ENCODE peak calls at places on chromosomes 11 and 22, in five cellular contexts. D is osteocyte; E is pancreas; S is CD8-positive, alpha-beta T cell; X is brain microvascular endothelial cell. W is an unnamed sample.

GRCh38 chr11:115775846-115776245 is 271.6 kb upstream of the CADM1 start:
- DNase-seq in E (no peak), D (no peak), S (no peak), X (no peak), W (no peak)

GRCh38 chr11:67463680-67464410 is 5.2 kb downstream of the TMEM134 start:
- DNase-seq in D (no peak), X (peak; percentile 72), S (no peak), E (peak; percentile 70), W (no peak)

GRCh38 chr11:75534291-75535038 is 8.7 kb upstream of the GDPD5 start:
- DNase-seq in D (no peak), S (no peak), E (no peak), X (no peak), W (no peak)

GRCh38 chr22:30261134-30261533 is 5.5 kb downstream of the OSM start:
- DNase-seq in S (no peak), D (no peak), E (no peak), X (no peak), W (no peak)

GRCh38 chr11:30424851-30425250 is 101.9 kb downstream of the ARL14EP start:
- DNase-seq in E (no peak), D (no peak), X (no peak), S (no peak), W (no peak)

GRCh38 chr11:102647430-102647829 is 22.3 kb upstream of the MMP20 start:
- DNase-seq in S (no peak), E (no peak), D (no peak), X (no peak), W (no peak)

GRCh38 chr22:43270314-43270908 is 72.8 kb downstream of the SCUBE1 start:
- DNase-seq in S (no peak), E (no peak), X (no peak), D (no peak), W (no peak)

GRCh38 chr11:129814244-129814992 is 1.2 kb upstream of the TMEM45B start:
- DNase-seq in D (no peak), E (no peak), S (peak; percentile 46), X (no peak), W (no peak)

GRCh38 chr11:18729426-18729825 is 3.4 kb upstream of the IGSF22 start:
- DNase-seq in S (no peak), E (no peak), X (no peak), D (no peak), W (no peak)

GRCh38 chr11:64185323-64186204 is at the start of gene STIP1:
- DNase-seq in S (peak; percentile 98), E (peak; percentile 100), X (peak; percentile 100), D (peak; percentile 100), W (peak; percentile 99)
- TF ChIP-seq CTCF in S (no peak), E (peak; percentile 27), X (peak; percentile 63), D (peak; percentile 57), W (peak; percentile 49)

GRCh38 chr11:107397357-107397756 is 60.3 kb downstream of the CWF19L2 start:
- DNase-seq in E (no peak), D (no peak), X (no peak), S (no peak), W (no peak)
- TF ChIP-seq CTCF in E (no peak), D (no peak), X (no peak), S (no peak), W (no peak)

GRCh38 chr11:92391866-92392265 is 167.2 kb downstream of the FAT3 start:
- DNase-seq in E (no peak), D (no peak), X (no peak), S (no peak), W (no peak)

GRCh38 chr11:92386577-92386976 is 162.0 kb downstream of the FAT3 start:
- DNase-seq in D (no peak), S (no peak), E (no peak), X (no peak), W (no peak)

GRCh38 chr11:92390783-92391182 is 166.2 kb downstream of the FAT3 start:
- DNase-seq in E (no peak), S (no peak), D (no peak), X (no peak), W (no peak)

GRCh38 chr11:92387882-92388281 is 163.3 kb downstream of the FAT3 start:
- DNase-seq in D (no peak), X (no peak), E (no peak), S (no peak), W (no peak)

GRCh38 chr11:92388380-92388779 is 163.8 kb downstream of the FAT3 start:
- DNase-seq in S (no peak), E (no peak), D (no peak), X (no peak), W (no peak)
- TF ChIP-seq CTCF in S (no peak), E (peak; percentile 13), D (peak; percentile 38), X (peak; percentile 24), W (peak; percentile 68)

GRCh38 chr11:110772863-110773262 is 60.6 kb upstream of the ARHGAP20 start:
- DNase-seq in E (no peak), D (no peak), S (no peak), X (no peak), W (no peak)
- TF ChIP-seq CTCF in E (no peak), D (no peak), S (no peak), X (no peak), W (no peak)

GRCh38 chr11:72174299-72175070 is 17.5 kb upstream of the FOLR1 start:
- DNase-seq in S (no peak), D (no peak), E (no peak), X (no peak), W (no peak)
- TF ChIP-seq CTCF in S (no peak), D (no peak), E (no peak), X (no peak), W (no peak)